ENCODE peak calls at places on chromosomes 12 and 14, in five cellular contexts. L is CD8-positive, alpha-beta T cell; Z is Caco-2; B is testis; H is thoracic aorta. I is an unnamed sample.

GRCh38 chr12:71763682-71764379 is 9.2 kb downstream of the RAB21 start:
- DNase-seq in L (no peak), Z (no peak), B (no peak), H (no peak), I (no peak)

GRCh38 chr14:78202178-78202577 is 32.0 kb downstream of the NRXN3 start:
- DNase-seq in L (no peak), Z (no peak), B (no peak), H (no peak), I (no peak)

GRCh38 chr12:104710940-104711725 is 247.0 kb downstream of the SLC41A2 start:
- DNase-seq in L (no peak), Z (no peak), B (no peak), H (no peak), I (no peak)

GRCh38 chr14:96876747-96877146 is 79.6 kb downstream of the VRK1 start:
- DNase-seq in L (no peak), Z (no peak), B (no peak), H (no peak), I (no peak)

GRCh38 chr12:112855375-112855774 is 51.4 kb upstream of the OAS1 start:
- DNase-seq in L (no peak), Z (peak; percentile 5), B (no peak), H (no peak), I (no peak)

GRCh38 chr12:124520258-124520657 is 47.2 kb downstream of the NCOR2 start:
- DNase-seq in L (no peak), Z (no peak), B (no peak), H (peak; percentile 53), I (peak; percentile 84)

GRCh38 chr12:65892905-65893304 is 68.6 kb downstream of the HMGA2 start:
- DNase-seq in L (no peak), Z (no peak), B (no peak), H (peak; percentile 36), I (no peak)

GRCh38 chr12:68410018-68410650 is 78.0 kb upstream of the MDM1 start:
- DNase-seq in L (no peak), Z (no peak), B (no peak), H (no peak), I (no peak)

GRCh38 chr12:57479376-57480115 is at the start of gene ARHGAP9:
- DNase-seq in L (peak; percentile 66), Z (no peak), B (no peak), H (no peak), I (no peak)

GRCh38 chr12:3295225-3295624 is 195.8 kb upstream of the PRMT8 start:
- DNase-seq in L (no peak), Z (no peak), B (no peak), H (no peak), I (no peak)

GRCh38 chr12:3293013-3293412 is 198.0 kb upstream of the PRMT8 start:
- DNase-seq in L (no peak), Z (no peak), B (no peak), H (no peak), I (no peak)

GRCh38 chr12:3293446-3294161 is 197.4 kb upstream of the PRMT8 start:
- DNase-seq in L (no peak), Z (no peak), B (peak; percentile 46), H (no peak), I (no peak)

GRCh38 chr12:3295648-3296408 is 195.2 kb upstream of the PRMT8 start:
- DNase-seq in L (no peak), Z (no peak), B (peak; percentile 42), H (no peak), I (no peak)

GRCh38 chr12:3294481-3294911 is 196.5 kb upstream of the PRMT8 start:
- DNase-seq in L (no peak), Z (no peak), B (no peak), H (no peak), I (no peak)
- H3K4me1 ChIP-seq in L (no peaks in the 10 kb centered on the region), Z (no peaks in the 10 kb centered on the region), B (peaks cover 7% of the 10 kb centered on the region), H (peaks cover 18% of the 10 kb centered on the region), I (no peaks in the 10 kb centered on the region)

DNA sequence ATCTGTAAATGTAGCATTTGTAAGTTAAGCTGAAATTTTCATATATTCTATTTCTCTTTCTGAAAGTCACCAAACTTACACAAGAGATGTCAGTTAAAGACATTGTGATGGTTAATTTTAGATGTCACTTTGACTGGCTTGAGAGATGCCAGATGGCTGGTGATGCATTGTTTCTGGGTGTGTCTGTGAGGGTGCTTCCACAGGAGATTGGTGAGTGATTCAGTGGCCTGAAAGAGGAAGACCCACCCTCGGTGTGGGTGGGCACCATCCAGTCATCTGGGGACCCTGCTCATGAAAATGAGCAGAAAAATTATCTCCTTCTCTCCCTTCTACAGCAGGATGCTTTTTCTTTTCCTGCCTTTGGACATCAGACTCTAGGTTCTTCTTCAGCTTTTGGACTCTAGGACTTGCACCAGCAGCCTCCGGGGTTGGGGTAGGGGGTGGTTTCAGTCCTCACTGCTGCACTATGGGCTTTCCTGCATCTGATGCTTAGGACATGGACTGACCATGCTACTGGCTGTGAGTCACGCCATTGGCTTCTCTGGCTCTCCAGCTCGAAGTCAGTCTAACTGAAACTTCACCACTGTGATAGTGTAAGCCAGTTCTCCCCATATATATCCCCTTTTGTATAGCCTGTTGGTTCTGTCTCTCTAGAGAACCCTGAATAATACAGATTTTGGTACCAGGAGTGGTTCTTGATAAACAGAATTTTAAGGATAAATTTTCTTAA is 20.9 kb downstream of the PDE6H start:
- DNase-seq in L (no peak), Z (no peak), B (no peak), H (no peak), I (peak; percentile 26)
- H3K4me1 ChIP-seq in L (peaks cover 29% of the 10 kb centered on the region), Z (no peaks in the 10 kb centered on the region), B (peaks cover 4% of the 10 kb centered on the region), H (peaks cover 6% of the 10 kb centered on the region), I (peaks cover 3% of the 10 kb centered on the region)

DNA sequence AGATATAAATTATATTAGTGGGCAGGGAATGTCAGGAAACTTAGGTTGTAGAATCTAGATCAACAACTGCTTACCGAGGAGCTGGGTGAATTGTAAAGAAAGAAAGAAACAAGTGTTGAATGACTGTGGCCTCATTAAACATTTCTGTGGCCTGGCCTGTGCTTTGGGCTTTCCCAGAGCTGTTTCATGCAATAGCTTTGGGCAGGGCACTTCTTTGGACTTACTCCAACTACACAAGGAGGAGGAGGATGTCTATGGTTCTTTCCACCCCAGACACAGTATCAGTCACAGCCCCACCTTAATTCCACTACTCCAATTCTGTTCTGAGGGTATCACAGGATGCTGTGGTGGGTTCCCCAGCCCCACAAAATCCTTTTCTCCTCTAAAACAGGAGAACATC is 38.0 kb downstream of the DPF3 start:
- DNase-seq in L (no peak), Z (no peak), B (no peak), H (no peak), I (no peak)
- H3K4me1 ChIP-seq in L (peaks cover 3% of the 10 kb centered on the region), Z (peaks cover 4% of the 10 kb centered on the region), B (peaks cover 2% of the 10 kb centered on the region), H (no peaks in the 10 kb centered on the region), I (no peaks in the 10 kb centered on the region)

GRCh38 chr12:46558696-46559095 is 186.1 kb upstream of the SLC38A2 start:
- DNase-seq in L (no peak), Z (no peak), B (no peak), H (no peak), I (no peak)
- H3K4me1 ChIP-seq in L (no peaks in the 10 kb centered on the region), Z (peaks cover 21% of the 10 kb centered on the region), B (peaks cover 22% of the 10 kb centered on the region), H (peaks cover 39% of the 10 kb centered on the region), I (peaks cover 4% of the 10 kb centered on the region)

GRCh38 chr12:1591029-1591428 is 3.4 kb downstream of the FBXL14 start:
- DNase-seq in L (peak; percentile 36), Z (no peak), B (no peak), H (no peak), I (no peak)
- H3K4me1 ChIP-seq in L (peaks cover 55% of the 10 kb centered on the region), Z (peaks cover 34% of the 10 kb centered on the region), B (peaks cover 31% of the 10 kb centered on the region), H (peaks cover 29% of the 10 kb centered on the region), I (peaks cover 73% of the 10 kb centered on the region)

DNA sequence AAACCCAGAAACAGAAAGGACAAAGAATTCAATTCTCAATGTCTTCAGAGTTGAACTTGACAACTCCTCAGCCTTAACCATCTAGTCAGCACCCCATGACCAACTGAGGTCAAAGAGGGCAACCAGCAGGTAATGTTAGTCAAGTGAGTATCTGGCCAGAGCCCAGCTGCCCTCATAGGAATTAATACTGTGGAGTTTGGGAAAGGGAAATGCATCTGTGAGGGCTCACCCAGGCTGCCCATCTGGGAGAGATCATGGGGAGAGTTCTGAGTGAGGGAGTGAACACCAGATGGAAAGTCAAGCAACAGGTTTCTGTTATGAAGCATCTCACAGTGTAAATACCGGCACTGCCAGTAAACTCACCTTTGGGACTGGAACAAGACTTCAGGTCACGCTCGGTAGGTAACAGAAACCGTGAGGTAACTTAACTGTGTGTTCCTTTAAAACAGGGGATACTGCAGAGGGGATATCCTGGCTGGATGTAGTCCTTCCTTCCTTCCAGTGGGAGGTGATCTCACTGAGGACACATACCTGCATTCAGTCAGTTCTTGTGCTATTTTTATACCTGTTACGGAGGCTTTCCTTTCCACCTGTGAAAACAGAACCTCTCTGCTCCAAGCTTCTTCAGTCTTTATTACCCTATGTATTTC is 94.4 kb downstream of the DAD1 start:
- DNase-seq in L (no peak), Z (no peak), B (no peak), H (no peak), I (no peak)
- H3K4me1 ChIP-seq in L (no peaks in the 10 kb centered on the region), Z (peaks cover 4% of the 10 kb centered on the region), B (peaks cover 10% of the 10 kb centered on the region), H (no peaks in the 10 kb centered on the region), I (no peaks in the 10 kb centered on the region)

GRCh38 chr14:93039649-93040315 is 75.9 kb downstream of the ITPK1 start:
- DNase-seq in L (no peak), Z (no peak), B (no peak), H (no peak), I (no peak)

GRCh38 chr14:93041830-93042229 is 73.9 kb downstream of the ITPK1 start:
- DNase-seq in L (no peak), Z (no peak), B (no peak), H (no peak), I (no peak)

GRCh38 chr14:93042968-93043940 is 72.5 kb downstream of the ITPK1 start:
- DNase-seq in L (no peak), Z (peak; percentile 93), B (peak; percentile 89), H (peak; percentile 67), I (peak; percentile 87)

GRCh38 chr14:93041002-93041401 is 74.7 kb downstream of the ITPK1 start:
- DNase-seq in L (no peak), Z (no peak), B (no peak), H (no peak), I (no peak)

GRCh38 chr14:93040443-93040842 is 75.3 kb downstream of the ITPK1 start:
- DNase-seq in L (no peak), Z (no peak), B (no peak), H (no peak), I (no peak)
- H3K4me1 ChIP-seq in L (peaks cover 59% of the 10 kb centered on the region), Z (peaks cover 77% of the 10 kb centered on the region), B (peaks cover 91% of the 10 kb centered on the region), H (peaks cover 56% of the 10 kb centered on the region), I (peaks cover 33% of the 10 kb centered on the region)

I was measured in left lung.